ENCODE peak calls at places on chromosomes 11 and 22, in eight cellular contexts. F is body of pancreas, H is HCT116, G is A549, M is sigmoid colon, Z is IMR-90, B is suprapubic skin, I is Peyer's patch. C is an unnamed sample. For H3K9me3, the result is how much of the 10 kb centered on the place peaks cover.

GRCh38 chr11:65593518-65594414 is 1.8 kb downstream of the KCNK7 start:
- DNase-seq in F (peak), H (no peak), G (no peak), M (peak), Z (no peak), B (no peak), I (no peak), C (no peak)

GRCh38 chr22:36213596-36213995 is 12.0 kb upstream of the APOL4 start:
- DNase-seq in F (no peak), H (no peak), G (no peak), M (no peak), Z (no peak), B (no peak), I (no peak), C (no peak)

GRCh38 chr11:69643646-69644045 is 2.7 kb downstream of the CCND1 start:
- DNase-seq in F (no peak), H (no peak), G (no peak), M (no peak), Z (no peak), B (no peak), I (no peak), C (no peak)

GRCh38 chr22:17732251-17732854 is 41.9 kb downstream of the BID start:
- DNase-seq in F (no peak), H (no peak), G (no peak), M (no peak), Z (no peak), B (no peak), I (no peak), C (no peak)

GRCh38 chr11:60208146-60208895 is 25.4 kb upstream of the MS4A6A start:
- DNase-seq in F (no peak), H (no peak), G (no peak), M (no peak), Z (no peak), B (no peak), I (no peak), C (no peak)

GRCh38 chr11:111602865-111603632 is 800 bp downstream of the SIK2 start:
- DNase-seq in F (peak), H (no peak), G (no peak), M (peak), Z (peak), B (peak), I (no peak), C (peak)

GRCh38 chr11:66906077-66906929 is 49.4 kb downstream of the LRFN4 start:
- DNase-seq in F (peak), H (peak), G (no peak), M (no peak), Z (peak), B (no peak), I (no peak), C (no peak)

GRCh38 chr22:44023404-44024287 is 456 bp upstream of the PARVB start:
- DNase-seq in F (peak), H (no peak), G (no peak), M (no peak), Z (peak), B (no peak), I (peak), C (peak)

GRCh38 chr11:75174781-75175370 is 24.0 kb downstream of the SLCO2B1 start:
- DNase-seq in F (no peak), H (no peak), G (no peak), M (peak), Z (peak), B (no peak), I (no peak), C (peak)

GRCh38 chr22:19779011-19779421 is 18.4 kb downstream of the TBX1 start:
- DNase-seq in F (no peak), H (no peak), G (no peak), M (no peak), Z (no peak), B (no peak), I (no peak), C (no peak)

GRCh38 chr11:110830344-110831141 is 118.3 kb upstream of the ARHGAP20 start:
- DNase-seq in F (no peak), H (no peak), G (no peak), M (no peak), Z (peak), B (no peak), I (no peak), C (no peak)

GRCh38 chr11:95512177-95512576 is 277.4 kb downstream of the FAM76B start:
- DNase-seq in F (no peak), H (no peak), G (no peak), M (peak), Z (peak), B (peak), I (no peak), C (no peak)

GRCh38 chr11:84091212-84091986 is 805.2 kb upstream of the CCDC90B start:
- DNase-seq in F (no peak), H (no peak), G (no peak), M (no peak), Z (no peak), B (no peak), I (no peak), C (no peak)

GRCh38 chr11:75554258-75555022 is 7.6 kb upstream of the SERPINH1 start:
- DNase-seq in F (peak), H (no peak), G (no peak), M (peak), Z (peak), B (peak), I (peak), C (peak)

DNA sequence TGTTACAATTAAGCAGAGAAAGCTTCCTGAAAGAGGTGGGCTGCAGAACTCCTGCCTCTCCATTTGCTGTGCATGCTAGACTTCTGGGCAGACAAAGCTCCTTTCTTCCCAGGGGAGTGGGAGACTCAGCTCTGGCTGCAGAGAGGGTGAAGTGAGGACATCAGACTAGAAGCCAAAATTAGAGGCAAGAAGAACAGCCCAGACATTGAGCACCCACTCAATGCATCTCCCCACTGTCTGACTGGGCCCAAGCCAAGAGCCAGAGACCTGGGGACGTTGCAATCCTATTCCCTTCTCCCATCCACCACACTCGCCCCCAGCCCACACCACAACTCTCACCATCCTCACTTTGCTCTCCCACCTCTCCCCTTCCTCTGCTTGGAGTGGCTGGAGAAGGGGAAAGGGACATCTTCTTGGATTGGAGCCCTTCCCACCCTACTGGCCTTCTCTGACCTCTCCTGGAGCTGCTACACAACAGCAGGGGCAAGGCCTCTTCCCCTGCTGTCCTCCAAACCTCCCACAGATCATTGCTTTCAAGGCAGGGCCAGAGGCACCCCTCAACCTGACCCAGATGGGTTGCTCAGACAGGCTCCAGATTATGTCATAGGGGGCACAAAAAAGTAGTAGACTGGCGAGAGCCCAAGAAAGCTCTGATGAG is 477.7 kb upstream of the CADM1 start:
- DNase-seq in F (no peak), H (no peak), G (no peak), M (no peak), Z (no peak), B (no peak), I (no peak), C (no peak)
- H3K9me3 ChIP-seq in F (under half), H (under half), G (under half), M (under half), Z (under half), B (under half), I (under half), C (under half)

DNA sequence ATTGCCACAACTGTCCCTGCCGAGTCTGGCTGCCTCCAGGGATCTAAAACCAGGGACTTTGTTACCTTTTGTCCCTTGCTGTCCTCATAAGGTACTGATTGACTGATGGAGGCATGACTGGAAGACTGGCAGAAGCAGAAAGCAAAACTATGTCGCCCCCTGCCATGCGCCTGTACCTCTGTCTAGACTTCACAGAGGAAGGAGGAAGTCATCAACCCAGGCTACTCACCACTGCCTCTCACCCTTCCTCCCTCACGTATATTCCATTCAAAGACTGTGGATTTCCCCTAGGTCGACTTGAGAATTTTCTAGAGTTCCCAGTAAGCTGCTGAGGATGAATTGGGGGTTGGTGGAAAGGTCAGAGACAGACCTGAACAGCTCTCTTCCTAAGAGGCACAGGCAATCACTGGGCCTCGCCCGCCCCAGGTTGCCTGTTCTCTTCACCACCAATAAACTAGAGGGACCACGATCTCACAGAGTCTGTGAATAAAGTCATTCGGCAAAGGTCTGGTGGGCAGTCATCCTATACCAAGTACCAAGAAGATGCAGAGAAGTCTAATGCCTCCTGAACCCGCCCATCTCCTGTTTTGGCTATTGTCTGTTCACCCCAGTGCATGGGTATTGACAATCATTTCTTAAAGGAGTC is 27.5 kb upstream of the CHST1 start:
- DNase-seq in F (no peak), H (no peak), G (no peak), M (no peak), Z (no peak), B (no peak), I (no peak), C (no peak)
- TF ChIP-seq CTCF in F (no peak), H (no peak), G (no peak), M (no peak), Z (no peak), B (no peak), I (no peak), C (no peak)

GRCh38 chr22:39534092-39534506 is 1.6 kb upstream of the RPS19BP1 start:
- DNase-seq in F (no peak), H (no peak), G (no peak), M (no peak), Z (no peak), B (no peak), I (no peak), C (no peak)

GRCh38 chr22:39530136-39530535 is 2.4 kb downstream of the RPS19BP1 start:
- DNase-seq in F (no peak), H (no peak), G (no peak), M (no peak), Z (no peak), B (no peak), I (no peak), C (no peak)

GRCh38 chr22:39534591-39535301 is 2.2 kb upstream of the RPS19BP1 start:
- DNase-seq in F (peak), H (no peak), G (peak), M (peak), Z (peak), B (peak), I (peak), C (peak)

GRCh38 chr22:39530692-39531331 is 1.7 kb downstream of the RPS19BP1 start:
- DNase-seq in F (no peak), H (no peak), G (no peak), M (no peak), Z (peak), B (no peak), I (no peak), C (no peak)

GRCh38 chr22:39532215-39533071 is at the start of gene RPS19BP1:
- DNase-seq in F (peak), H (peak), G (peak), M (peak), Z (peak), B (peak), I (peak), C (peak)
- TF ChIP-seq POLR2A in F (peak), H (peak), G (peak), M (peak), Z (peak), B (no peak), I (peak), C (peak)

GRCh38 chr22:47279337-47279736 is 516.9 kb downstream of the TBC1D22A start:
- DNase-seq in F (no peak), H (no peak), G (no peak), M (no peak), Z (no peak), B (peak), I (peak), C (peak)
- H3K9me3 ChIP-seq in F (under half), H (under half), G (under half), M (under half), Z (under half), B (under half), I (under half), C (under half)

DNA sequence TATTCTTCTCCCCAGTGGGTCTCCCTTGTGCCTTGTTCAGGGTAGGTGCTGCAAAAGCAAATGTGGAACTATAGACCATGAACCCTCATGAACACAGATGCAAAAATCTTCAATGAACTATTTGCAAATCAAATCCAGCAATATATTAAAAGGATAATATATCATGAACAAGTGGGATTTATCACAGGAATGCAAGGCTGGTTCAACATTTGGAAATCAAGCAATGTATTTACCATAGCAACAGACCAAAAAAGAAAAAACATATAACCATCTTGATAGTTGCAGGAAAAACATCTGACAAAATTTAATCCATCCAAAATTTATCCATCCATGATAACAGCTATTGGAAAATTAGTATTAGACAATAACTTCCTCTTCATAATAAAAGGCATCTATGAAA is 11.4 kb upstream of the OSBPL5 start:
- DNase-seq in F (no peak), H (no peak), G (no peak), M (no peak), Z (no peak), B (no peak), I (no peak), C (no peak)
- TF ChIP-seq CTCF in F (no peak), H (no peak), G (no peak), M (no peak), Z (no peak), B (no peak), I (no peak), C (no peak)

DNA sequence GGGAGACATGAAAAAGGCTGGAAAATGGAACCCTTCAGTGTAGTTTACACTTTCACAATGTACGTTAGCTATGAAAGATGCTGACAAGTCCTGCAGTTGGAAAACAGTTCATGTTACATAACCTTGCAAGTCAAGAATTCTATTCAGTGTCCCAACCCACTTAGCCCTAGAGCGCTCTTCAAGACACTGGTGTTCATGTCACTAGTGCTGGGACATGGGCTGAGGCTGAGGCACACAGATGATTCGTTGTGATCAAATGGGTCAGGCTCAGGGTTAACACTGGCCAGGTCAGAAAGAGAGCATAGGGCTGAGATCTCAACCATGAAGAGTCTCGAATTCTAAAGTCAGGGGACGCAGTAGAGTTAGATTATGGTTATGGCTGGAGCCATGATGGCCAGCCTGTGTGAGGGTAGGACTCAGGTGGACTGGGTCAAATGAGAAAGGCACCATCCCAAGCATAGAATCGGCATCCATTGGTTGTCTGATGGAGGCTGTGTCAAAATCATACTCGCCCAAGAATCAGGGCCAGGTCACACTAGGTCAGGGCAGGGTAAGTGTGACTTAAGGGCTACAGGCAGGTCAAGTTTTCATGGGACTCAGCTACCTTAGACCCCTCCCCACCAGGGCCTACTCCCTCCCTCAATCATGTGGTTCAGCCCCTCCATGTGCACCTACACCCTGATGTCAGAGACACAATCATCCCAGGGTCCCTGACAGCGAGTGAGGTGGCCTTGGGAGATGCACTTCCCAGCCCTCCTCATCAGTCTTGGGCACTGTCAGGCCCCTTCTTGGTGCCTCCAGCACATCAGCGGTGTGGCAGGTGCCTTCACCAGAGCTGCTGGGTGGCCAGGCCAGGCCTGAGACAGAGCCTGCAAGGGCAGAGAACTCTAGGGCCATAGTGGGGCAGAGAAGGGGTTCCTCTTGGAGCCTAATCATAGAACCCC is 20.2 kb downstream of the IGLL5 start:
- DNase-seq in F (no peak), H (no peak), G (no peak), M (no peak), Z (no peak), B (no peak), I (no peak), C (no peak)
- TF ChIP-seq POLR2A in F (no peak), H (no peak), G (no peak), M (no peak), Z (no peak), B (no peak), I (no peak), C (no peak)

GRCh38 chr11:124481365-124482323 is 36.1 kb upstream of the OR8B8 start:
- DNase-seq in F (no peak), H (no peak), G (peak), M (no peak), Z (peak), B (no peak), I (no peak), C (no peak)
- H3K9me3 ChIP-seq in F (under half), H (under half), G (under half), M (under half), Z (under half), B (under half), I (under half), C (under half)

GRCh38 chr11:71342951-71343827 is 90.8 kb upstream of the SHANK2 start:
- DNase-seq in F (peak), H (peak), G (peak), M (no peak), Z (peak), B (no peak), I (peak), C (no peak)
- TF ChIP-seq CTCF in F (peak), H (peak), G (peak), M (no peak), Z (peak), B (peak), I (no peak), C (no peak)

DNA sequence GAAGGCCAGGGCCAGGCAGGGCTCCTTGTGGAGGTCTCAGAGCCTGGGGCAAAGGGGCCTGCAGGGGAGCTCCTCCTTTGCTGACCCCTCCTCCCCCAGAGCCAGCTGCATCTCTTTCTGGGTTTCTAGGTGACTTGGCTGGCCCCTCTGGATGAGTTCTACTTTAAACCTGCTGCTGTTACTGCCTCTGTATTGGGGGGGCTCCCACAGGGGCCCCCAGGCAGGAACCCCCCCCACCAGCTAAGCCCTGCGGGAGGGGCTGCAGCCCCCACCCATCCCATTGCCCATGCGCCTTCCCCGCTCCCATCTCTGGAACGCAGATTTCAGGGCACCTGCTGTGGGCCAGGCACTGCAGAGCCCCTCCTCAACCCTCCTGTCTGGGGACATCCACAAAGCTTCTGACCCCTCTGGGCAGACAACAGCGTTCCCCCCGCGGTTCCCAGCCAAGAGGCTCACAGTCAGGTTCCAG is 890 bp upstream of the PLCB3 start:
- DNase-seq in F (no peak), H (no peak), G (no peak), M (no peak), Z (no peak), B (no peak), I (no peak), C (no peak)
- TF ChIP-seq POLR2A in F (no peak), H (no peak), G (no peak), M (no peak), Z (no peak), B (no peak), I (no peak), C (no peak)

GRCh38 chr11:114615448-114616361 is 20.1 kb upstream of the NXPE4 start:
- DNase-seq in F (no peak), H (no peak), G (no peak), M (no peak), Z (no peak), B (no peak), I (no peak), C (no peak)
- H3K9me3 ChIP-seq in F (under half), H (under half), G (under half), M (under half), Z (under half), B (under half), I (under half), C (under half)

C was measured in heart left ventricle.